ENCODE peak calls at places on chromosomes 13 and 19, in four cellular contexts. A is heart right ventricle, Y is breast epithelium, N is tibial artery. U is an unnamed sample.

GRCh38 chr19:45508931-45509691 is 1.8 kb downstream of the VASP start:
- DNase-seq in A (peak), Y (peak), N (peak), U (peak)

GRCh38 chr19:17220207-17220758 is 5.1 kb downstream of the USE1 start:
- DNase-seq in A (no peak), Y (no peak), N (no peak), U (no peak)

GRCh38 chr13:71577127-71577526 is 289.9 kb downstream of the DACH1 start:
- DNase-seq in A (no peak), Y (no peak), N (no peak), U (no peak)

GRCh38 chr19:10433131-10433536 is 12.8 kb downstream of the PDE4A start:
- DNase-seq in A (no peak), Y (no peak), N (no peak), U (no peak)

GRCh38 chr19:44740351-44740824 is 8.1 kb upstream of the BCL3 start:
- DNase-seq in A (no peak), Y (no peak), N (no peak), U (peak)

GRCh38 chr13:37481858-37482227 is 116.7 kb downstream of the POSTN start:
- DNase-seq in A (no peak), Y (no peak), N (no peak), U (no peak)

GRCh38 chr19:28966737-28967401 is 246.1 kb downstream of the UQCRFS1 start:
- DNase-seq in A (no peak), Y (no peak), N (no peak), U (no peak)

GRCh38 chr19:21022996-21023395 is 2.5 kb downstream of the ZNF430 start:
- DNase-seq in A (no peak), Y (no peak), N (no peak), U (no peak)

GRCh38 chr13:87953381-87953780 is 282.2 kb downstream of the SLITRK5 start:
- DNase-seq in A (no peak), Y (no peak), N (no peak), U (no peak)

GRCh38 chr13:26220575-26220974 is 1.5 kb downstream of the RNF6 start:
- DNase-seq in A (no peak), Y (no peak), N (no peak), U (no peak)

GRCh38 chr13:49681837-49682236 is 9.4 kb downstream of the EBPL start:
- DNase-seq in A (no peak), Y (no peak), N (no peak), U (no peak)

GRCh38 chr19:11382898-11383705 is 1.0 kb downstream of the EPOR start:
- DNase-seq in A (peak), Y (no peak), N (peak), U (peak)

GRCh38 chr19:7257148-7258041 is 36.8 kb downstream of the INSR start:
- DNase-seq in A (no peak), Y (no peak), N (no peak), U (no peak)

GRCh38 chr13:34748078-34748477 is 194.0 kb upstream of the NBEA start:
- DNase-seq in A (no peak), Y (no peak), N (no peak), U (peak)

GRCh38 chr19:3163230-3163886 is 15.2 kb upstream of the S1PR4 start:
- DNase-seq in A (peak), Y (no peak), N (no peak), U (peak)

GRCh38 chr19:31534786-31535185 is 185.6 kb upstream of the TSHZ3 start:
- DNase-seq in A (no peak), Y (no peak), N (no peak), U (no peak)

GRCh38 chr13:107767119-107767518 is 448.2 kb downstream of the LIG4 start:
- DNase-seq in A (no peak), Y (no peak), N (no peak), U (no peak)

GRCh38 chr13:78603240-78603947 is at the start of gene POU4F1:
- DNase-seq in A (peak), Y (no peak), N (no peak), U (peak)

GRCh38 chr19:1121395-1121794 is 17.6 kb downstream of the GPX4 start:
- DNase-seq in A (no peak), Y (no peak), N (no peak), U (no peak)

GRCh38 chr19:45413497-45413896 is 7.1 kb downstream of the POLR1G start:
- DNase-seq in A (no peak), Y (no peak), N (no peak), U (no peak)

GRCh38 chr13:112626124-112626523 is 38.2 kb upstream of the TUBGCP3 start:
- DNase-seq in A (no peak), Y (no peak), N (no peak), U (no peak)

GRCh38 chr19:5407356-5407755 is 47.9 kb upstream of the ZNRF4 start:
- DNase-seq in A (no peak), Y (no peak), N (no peak), U (no peak)

GRCh38 chr19:17555929-17556813 is 722 bp downstream of the COLGALT1 start:
- DNase-seq in A (peak), Y (no peak), N (peak), U (peak)

GRCh38 chr13:26664942-26665341 is 95.6 kb downstream of the GPR12 start:
- DNase-seq in A (no peak), Y (no peak), N (no peak), U (no peak)

GRCh38 chr19:13718733-13719132 is 45.6 kb upstream of the MRI1 start:
- DNase-seq in A (peak), Y (no peak), N (no peak), U (no peak)

GRCh38 chr19:52923782-52924593 is 760 bp upstream of the ZNF888 start:
- DNase-seq in A (peak), Y (peak), N (peak), U (peak)

GRCh38 chr13:98442391-98443230 is 134.3 kb downstream of the STK24 start:
- DNase-seq in A (no peak), Y (no peak), N (no peak), U (no peak)
- H3K27ac ChIP-seq in A (no peak), Y (no peak), N (no peak), U (no peak)

GRCh38 chr13:42760949-42761348 is 20.4 kb upstream of the FAM216B start:
- DNase-seq in A (no peak), Y (no peak), N (no peak), U (no peak)
- H3K27ac ChIP-seq in A (no peak), Y (no peak), N (no peak), U (peak)

DNA sequence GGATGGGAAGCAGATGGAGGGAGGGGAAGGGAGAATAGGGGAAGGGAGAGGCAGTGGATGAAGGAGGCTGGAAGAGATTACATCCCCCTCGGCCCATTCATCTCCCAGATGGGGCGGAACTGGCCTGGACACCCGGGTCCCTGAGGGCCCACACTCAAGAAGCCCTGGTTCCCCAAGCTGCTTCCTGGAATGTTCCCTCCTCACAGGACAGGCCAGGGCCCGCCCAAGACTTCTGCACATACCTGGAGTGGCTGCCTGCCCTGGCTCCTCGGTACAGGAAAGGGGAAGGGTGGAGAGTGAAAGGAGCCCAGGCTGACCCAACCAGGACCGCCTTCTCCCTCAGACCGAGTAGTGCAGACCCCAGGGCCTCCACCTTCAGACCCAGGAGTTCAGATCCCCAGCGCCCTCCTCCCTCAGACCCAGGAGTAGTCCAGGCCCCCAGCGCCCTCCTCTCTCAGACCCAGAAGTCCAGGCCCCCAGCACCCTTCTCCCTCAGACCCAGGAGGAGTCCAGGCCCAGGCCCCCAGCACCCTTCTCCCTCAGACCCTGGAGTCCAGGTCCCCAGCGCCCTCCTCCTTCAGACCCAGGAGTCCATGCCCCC is 489 bp downstream of the NTF4 start:
- DNase-seq in A (no peak), Y (peak), N (no peak), U (no peak)
- H3K27ac ChIP-seq in A (no peak), Y (peak), N (no peak), U (no peak)

DNA sequence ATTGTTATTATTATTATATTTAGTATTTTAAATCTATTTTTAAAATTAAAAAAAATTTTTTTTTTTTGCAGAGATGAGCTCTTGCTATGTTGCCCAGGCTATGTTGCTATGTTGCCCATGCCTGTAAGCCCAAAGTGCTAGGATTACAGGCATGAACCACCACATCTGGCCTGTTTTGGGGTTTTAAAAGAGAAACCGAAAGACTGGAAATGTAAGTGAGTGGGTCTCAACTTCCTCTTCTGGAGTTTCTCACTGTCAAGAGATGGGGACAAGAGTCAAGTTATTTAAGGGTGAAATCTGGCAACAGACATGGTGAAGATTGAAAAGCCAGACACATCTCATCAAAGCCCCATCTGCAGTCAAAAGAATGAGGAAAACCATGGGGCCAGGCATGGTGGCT is 4.2 kb upstream of the OR7G3 start:
- DNase-seq in A (no peak), Y (no peak), N (no peak), U (no peak)
- H3K27ac ChIP-seq in A (no peak), Y (no peak), N (no peak), U (no peak)